ENCODE peak calls at places on chromosomes 6 and 20, in six cellular contexts. T is lower leg skin, D is prostate gland, P is ovary, X is upper lobe of left lung, V is GM12891. R is an unnamed sample.
A peak's percentile ranks its signal among the peaks of the same experiment; 100 is the strongest.

GRCh38 chr6:6758915-6759654 is 170.6 kb downstream of the LY86 start:
- DNase-seq in V (peak; percentile 56), D (no peak), T (no peak), X (peak; percentile 65), P (peak; percentile 71), R (no peak)

GRCh38 chr6:144265390-144265789 is 19.7 kb upstream of the UTRN start:
- DNase-seq in X (no peak), T (no peak), V (peak; percentile 37), D (no peak), P (no peak), R (peak; percentile 5)

GRCh38 chr20:63441777-63442493 is 30.5 kb downstream of the KCNQ2 start:
- DNase-seq in V (peak; percentile 79), X (peak; percentile 31), P (no peak), D (peak; percentile 22), T (no peak), R (peak; percentile 84)

GRCh38 chr20:18316166-18316565 is 27.8 kb downstream of the ZNF133 start:
- DNase-seq in T (no peak), D (no peak), X (no peak), P (no peak), V (no peak), R (no peak)

GRCh38 chr6:154766993-154767392 is 33.8 kb downstream of the SCAF8 start:
- DNase-seq in V (no peak), X (no peak), P (no peak), T (no peak), D (no peak), R (no peak)

GRCh38 chr6:169918954-169919549 is 167.6 kb downstream of the ERMARD start:
- DNase-seq in P (no peak), V (no peak), T (no peak), D (no peak), X (no peak), R (no peak)

GRCh38 chr6:55399331-55399730 is 72.1 kb downstream of the GFRAL start:
- DNase-seq in D (no peak), P (no peak), V (no peak), T (no peak), X (no peak), R (no peak)

GRCh38 chr20:57481281-57481711 is 43.6 kb downstream of the CTCFL start:
- DNase-seq in V (no peak), X (no peak), D (no peak), T (no peak), P (no peak), R (no peak)

GRCh38 chr6:119738425-119738824 is 388.9 kb upstream of the MAN1A1 start:
- DNase-seq in P (no peak), T (no peak), V (no peak), X (no peak), D (no peak), R (no peak)

GRCh38 chr6:55704421-55704820 is 125.4 kb upstream of the HMGCLL1 start:
- DNase-seq in P (no peak), V (no peak), D (no peak), X (no peak), T (no peak), R (no peak)

GRCh38 chr6:91340998-91341397 is 754.1 kb upstream of the MAP3K7 start:
- DNase-seq in T (no peak), V (no peak), X (no peak), P (no peak), D (no peak), R (no peak)

GRCh38 chr6:113870917-113871316 is 13.8 kb downstream of the MARCKS start:
- DNase-seq in D (no peak), P (no peak), X (no peak), T (no peak), V (no peak), R (no peak)

GRCh38 chr20:60249436-60249835 is 291.2 kb downstream of the CDH26 start:
- DNase-seq in T (peak; percentile 75), P (no peak), D (no peak), V (no peak), X (no peak), R (peak; percentile 87)

GRCh38 chr6:170312876-170313275 is 6.3 kb downstream of the FAM120B start:
- DNase-seq in X (no peak), T (no peak), P (no peak), V (no peak), D (no peak), R (no peak)

GRCh38 chr6:111976169-111976568 is 77.7 kb upstream of the CCN6 start:
- DNase-seq in V (no peak), T (no peak), D (no peak), X (no peak), P (no peak), R (no peak)

GRCh38 chr20:21184810-21185209 is 58.9 kb downstream of the KIZ start:
- DNase-seq in T (no peak), D (no peak), V (no peak), X (peak; percentile 23), P (no peak), R (no peak)

GRCh38 chr6:43886067-43886461 is 116.1 kb downstream of the VEGFA start:
- DNase-seq in X (no peak), V (no peak), P (no peak), T (no peak), D (no peak), R (no peak)

GRCh38 chr6:114042267-114043075 is 71.5 kb upstream of the HDAC2 start:
- DNase-seq in P (no peak), T (no peak), X (no peak), V (no peak), D (no peak), R (no peak)

GRCh38 chr6:26388014-26388413 is 5.1 kb downstream of the BTN2A2 start:
- DNase-seq in T (no peak), D (no peak), X (no peak), P (no peak), V (no peak), R (no peak)

GRCh38 chr6:97765480-97765879 is 482.5 kb upstream of the MMS22L start:
- DNase-seq in P (no peak), V (no peak), T (no peak), X (no peak), D (no peak), R (no peak)

GRCh38 chr20:22459754-22460153 is 124.6 kb downstream of the FOXA2 start:
- DNase-seq in P (no peak), T (no peak), V (no peak), X (no peak), D (no peak), R (no peak)

DNA sequence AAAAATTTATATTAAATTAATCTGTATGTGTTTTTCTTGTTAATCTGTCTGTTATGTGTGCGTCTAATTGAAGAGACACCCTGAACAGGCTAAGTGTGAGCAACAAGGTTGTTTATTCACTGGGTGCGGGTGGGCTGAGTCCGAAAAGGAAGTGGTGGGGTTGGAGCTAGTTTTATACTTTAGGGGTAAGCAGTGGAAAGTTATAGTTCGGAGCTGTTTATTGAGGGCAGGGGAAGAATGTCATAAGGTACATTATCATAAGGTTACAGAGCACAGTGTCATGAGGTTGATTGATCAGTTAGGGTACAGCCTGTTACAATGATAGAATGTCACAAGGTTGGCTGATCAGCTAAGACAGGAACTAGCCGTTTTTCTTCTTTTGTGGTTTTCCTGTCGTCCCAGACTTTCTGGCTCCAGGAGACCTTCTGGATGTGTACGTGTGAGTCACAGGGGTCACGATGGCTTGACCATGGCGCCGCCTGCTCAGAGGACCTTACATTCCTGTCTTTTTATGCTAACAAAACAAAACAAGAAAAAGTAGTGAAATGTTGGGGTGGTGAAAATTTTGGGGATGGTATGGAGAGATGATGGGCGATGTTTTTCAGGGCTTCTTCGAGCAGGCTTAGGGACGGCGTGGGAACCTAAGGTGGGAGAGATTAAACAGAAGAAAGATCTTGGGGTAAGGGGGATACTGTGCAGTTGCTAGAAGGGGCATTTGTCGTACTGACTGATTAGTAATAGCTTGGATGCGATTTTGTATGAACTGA is 754.0 kb upstream of the ADGRB3 start:
- DNase-seq in T (no peak), V (no peak), X (no peak), P (no peak), D (no peak), R (no peak)
- TF ChIP-seq POLR2A in T (no peak), V (no peak), X (no peak), P (no peak), D (no peak), R (no peak)

DNA sequence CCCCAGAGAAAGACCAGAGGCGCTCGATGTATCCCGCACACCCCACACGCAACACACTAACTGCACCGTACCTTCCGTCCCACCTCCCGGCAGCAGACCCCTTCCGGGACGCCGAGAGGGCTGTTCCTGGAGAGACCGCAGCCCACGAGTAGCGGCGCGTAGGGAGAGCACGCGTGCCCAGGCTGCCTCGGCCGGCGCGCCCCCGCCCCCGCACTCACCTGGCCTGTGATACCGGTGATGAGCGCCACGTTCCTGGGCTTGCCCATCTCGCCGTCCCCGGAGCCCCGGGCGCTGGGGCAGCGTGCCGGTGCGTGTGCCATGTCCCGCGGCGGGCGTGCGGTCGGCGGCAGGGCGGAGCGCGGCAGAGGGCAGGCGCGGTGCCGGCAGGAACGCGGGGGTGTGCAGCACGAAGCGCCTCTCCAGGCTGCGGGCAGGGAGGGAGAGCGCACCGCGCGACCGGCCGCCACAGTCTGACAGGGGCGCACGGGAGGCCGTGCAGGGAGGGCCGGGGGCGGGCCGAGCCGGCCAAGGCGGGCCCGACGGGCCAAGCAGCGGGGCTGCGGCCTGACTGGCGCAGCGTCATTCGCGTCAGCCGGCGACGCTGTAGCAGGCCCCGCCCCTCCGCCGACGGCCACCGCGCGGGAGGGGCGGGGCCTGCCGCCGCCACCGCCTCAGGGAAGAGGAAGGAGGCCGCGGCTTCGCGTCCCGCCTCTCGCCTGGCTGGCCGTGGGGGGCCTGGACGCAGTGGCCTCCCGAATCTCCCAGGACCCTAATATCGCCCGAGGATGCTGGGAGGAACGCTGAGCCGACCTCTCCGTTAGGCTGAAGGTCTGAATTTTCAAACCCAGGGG is at the start of gene GMDS:
- DNase-seq in V (peak; percentile 95), X (peak; percentile 91), T (peak; percentile 95), P (peak; percentile 87), D (peak; percentile 86), R (peak; percentile 94)
- TF ChIP-seq POLR2A in V (peak; percentile 80), X (peak; percentile 76), T (no peak), P (peak; percentile 63), D (peak; percentile 98), R (peak; percentile 67)

GRCh38 chr20:50892394-50892793 is 38.8 kb downstream of the ADNP start:
- DNase-seq in V (no peak), X (no peak), D (no peak), P (no peak), T (no peak), R (no peak)
- TF ChIP-seq POLR2A in V (no peak), X (no peak), D (no peak), P (no peak), T (no peak), R (no peak)

GRCh38 chr6:35496851-35497570 is at the start of gene TEAD3:
- DNase-seq in D (peak; percentile 68), T (peak; percentile 94), V (peak; percentile 89), P (peak; percentile 87), X (peak; percentile 69), R (peak; percentile 86)
- TF ChIP-seq POLR2A in D (peak; percentile 76), T (no peak), V (no peak), P (peak; percentile 86), X (peak; percentile 68), R (peak; percentile 5)